ENCODE peak calls at places on chromosomes 12 and 14, in ten cellular contexts. I is dorsolateral prefrontal cortex, G is WERI-Rb-1, F is BJ, Y is upper lobe of right lung, K is A549, V is psoas muscle, E is tibial nerve, B is right lobe of liver, O is prostate gland. L is an unnamed sample.

GRCh38 chr14:78182722-78183121 is 12.5 kb downstream of the NRXN3 start:
- DNase-seq in Y (no peak), F (no peak), O (no peak), K (no peak), B (no peak), E (no peak), G (no peak), I (no peak), V (no peak), L (no peak)

GRCh38 chr12:69988601-69989194 is 163.7 kb downstream of the MYRFL start:
- DNase-seq in K (no peak), G (no peak), I (no peak), Y (no peak), O (no peak), V (no peak), B (no peak), E (no peak), F (no peak), L (no peak)

GRCh38 chr14:95961481-95961880 is 77.7 kb upstream of the C14orf132 start:
- DNase-seq in G (no peak), E (no peak), B (no peak), F (no peak), V (no peak), O (no peak), K (no peak), I (no peak), Y (no peak), L (no peak)

GRCh38 chr12:2306012-2306411 is 253.2 kb downstream of the CACNA1C start:
- DNase-seq in F (no peak), V (no peak), Y (no peak), B (no peak), I (no peak), G (peak; percentile 77), E (no peak), K (no peak), O (no peak), L (no peak)

GRCh38 chr12:48004941-48005749 is 869 bp upstream of the COL2A1 start:
- DNase-seq in F (no peak), G (no peak), K (no peak), B (no peak), I (no peak), Y (no peak), V (no peak), O (no peak), E (no peak), L (no peak)

GRCh38 chr12:132418393-132418925 is 71.5 kb upstream of the FBRSL1 start:
- DNase-seq in G (no peak), K (no peak), B (no peak), I (no peak), E (no peak), Y (no peak), O (no peak), F (no peak), V (no peak), L (no peak)

GRCh38 chr14:84708865-84709264 is 821.1 kb upstream of the FLRT2 start:
- DNase-seq in O (no peak), K (no peak), V (no peak), F (no peak), I (no peak), B (no peak), Y (no peak), G (no peak), E (no peak), L (no peak)

GRCh38 chr12:124607681-124608425 is 40.4 kb upstream of the NCOR2 start:
- DNase-seq in V (no peak), F (no peak), I (no peak), E (no peak), B (no peak), G (no peak), Y (no peak), O (no peak), K (no peak), L (no peak)

GRCh38 chr14:104334812-104335161 is 196.4 kb downstream of the KIF26A start:
- DNase-seq in B (no peak), G (no peak), V (peak; percentile 34), I (no peak), O (no peak), E (no peak), K (no peak), F (no peak), Y (no peak), L (no peak)

GRCh38 chr12:19572920-19573558 is 133.7 kb downstream of the AEBP2 start:
- DNase-seq in I (no peak), K (no peak), B (no peak), Y (no peak), G (peak; percentile 65), E (no peak), O (no peak), F (no peak), V (no peak), L (peak; percentile 61)

GRCh38 chr14:64965356-64966000 is 6.7 kb downstream of the RAB15 start:
- DNase-seq in I (no peak), V (no peak), G (no peak), E (no peak), O (no peak), K (no peak), F (no peak), B (no peak), Y (peak; percentile 53), L (no peak)

GRCh38 chr12:9869307-9870161 is at the start of gene CLEC2B:
- DNase-seq in I (no peak), E (no peak), O (no peak), V (no peak), G (no peak), F (peak; percentile 81), Y (no peak), B (no peak), K (no peak), L (no peak)

GRCh38 chr12:127770123-127770522 is 496.8 kb upstream of the TMEM132C start:
- DNase-seq in B (no peak), F (no peak), O (no peak), V (no peak), K (no peak), E (no peak), G (no peak), Y (no peak), I (no peak), L (no peak)

GRCh38 chr14:74615735-74616134 is 3.7 kb upstream of the LTBP2 start:
- DNase-seq in F (no peak), I (no peak), Y (no peak), B (no peak), O (no peak), G (no peak), V (peak; percentile 14), E (no peak), K (no peak), L (no peak)

GRCh38 chr14:105138551-105139111 is 29.9 kb downstream of the JAG2 start:
- DNase-seq in E (no peak), G (peak; percentile 2), F (no peak), I (no peak), V (no peak), B (peak; percentile 27), Y (no peak), K (no peak), O (no peak), L (no peak)

GRCh38 chr12:98745578-98746391 is 100.7 kb downstream of the APAF1 start:
- DNase-seq in G (no peak), B (no peak), O (no peak), V (no peak), Y (no peak), K (no peak), E (no peak), I (peak; percentile 56), F (no peak), L (peak; percentile 48)

GRCh38 chr14:65373011-65373670 is 39.4 kb upstream of the FUT8 start:
- DNase-seq in I (no peak), F (no peak), G (no peak), O (no peak), V (no peak), K (no peak), Y (no peak), B (no peak), E (no peak), L (no peak)

GRCh38 chr12:6368906-6369525 is 6.3 kb downstream of the SCNN1A start:
- DNase-seq in I (no peak), B (no peak), O (no peak), V (no peak), G (no peak), Y (no peak), K (no peak), E (no peak), F (no peak), L (no peak)

GRCh38 chr14:60327447-60328331 is 78.7 kb downstream of the PPM1A start:
- DNase-seq in Y (peak; percentile 69), G (peak; percentile 93), F (no peak), B (no peak), O (peak; percentile 7), I (peak; percentile 56), V (peak; percentile 85), E (no peak), K (no peak), L (peak; percentile 53)
- TF ChIP-seq CTCF in Y (no peak), G (peak; percentile 51), F (no peak), B (no peak), O (peak; percentile 5), I (no peak), V (peak; percentile 21), E (no peak), K (peak; percentile 6), L (no peak)

GRCh38 chr14:61568572-61569011 is 126.7 kb upstream of the HIF1A start:
- DNase-seq in B (peak; percentile 80), Y (peak; percentile 72), F (no peak), E (no peak), K (no peak), V (no peak), I (no peak), O (no peak), G (no peak), L (peak; percentile 42)
- TF ChIP-seq CTCF in B (peak; percentile 6), Y (no peak), F (no peak), E (no peak), K (no peak), V (no peak), I (no peak), O (peak; percentile 25), G (no peak), L (no peak)

GRCh38 chr12:102917026-102917787 is at the start of gene PAH:
- DNase-seq in V (no peak), G (peak; percentile 8), Y (peak; percentile 69), O (no peak), K (no peak), I (no peak), F (no peak), B (peak; percentile 98), E (no peak), L (no peak)
- TF ChIP-seq CTCF in V (no peak), G (peak; percentile 15), Y (no peak), O (no peak), K (no peak), I (no peak), F (no peak), B (no peak), E (no peak), L (no peak)

DNA sequence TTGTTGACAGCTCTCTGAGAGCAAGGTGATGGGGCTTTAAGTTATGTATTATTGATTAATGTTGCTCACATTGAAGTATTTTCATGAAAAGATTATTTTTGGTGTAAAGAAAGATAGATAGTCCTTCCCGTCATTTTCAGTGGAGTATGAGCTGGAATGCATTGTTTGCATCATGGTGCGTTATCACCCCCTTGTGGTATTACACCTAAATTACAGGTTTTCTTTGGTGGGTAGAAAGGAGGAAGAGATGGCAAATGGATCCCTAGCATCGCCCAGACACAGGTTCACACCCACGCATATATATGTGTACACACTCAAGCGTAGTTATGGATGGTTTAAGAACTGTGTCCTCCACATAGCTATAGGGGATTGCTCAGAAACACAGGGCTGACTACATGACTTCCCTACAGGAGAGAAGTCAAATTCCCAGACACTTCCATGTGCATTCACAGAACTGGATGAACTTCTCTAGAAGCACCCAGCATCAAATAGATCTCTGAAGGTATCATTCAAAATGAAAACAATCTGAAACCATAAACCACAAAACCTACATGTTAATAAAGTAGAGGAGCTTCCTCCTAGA is 14.4 kb upstream of the SERPINA10 start:
- DNase-seq in E (no peak), K (no peak), V (no peak), Y (no peak), G (no peak), F (no peak), I (no peak), O (no peak), B (no peak), L (no peak)
- TF ChIP-seq CTCF in E (no peak), K (no peak), V (no peak), Y (no peak), G (peak; percentile 43), F (peak; percentile 18), I (no peak), O (no peak), B (peak; percentile 48), L (peak; percentile 72)

L was measured in glutamatergic neuron.